ENCODE peak calls at places on chromosomes 11 and 22, in seven cellular contexts. F is IMR-90, L is thyroid gland, W is psoas muscle, N is cardiac muscle cell, Y is SK-N-SH, H is fibroblast of lung. V is an unnamed sample. For H3K36me3, the result is how much of the 10 kb centered on the place peaks cover.

GRCh38 chr11:126282361-126282741 is 542 bp upstream of the TIRAP start:
- DNase-seq in W (peak), F (peak), H (peak), L (peak), Y (peak), N (peak), V (no peak)

GRCh38 chr11:92826597-92826996 is 142.9 kb upstream of the MTNR1B start:
- DNase-seq in F (no peak), N (no peak), Y (no peak), W (no peak), L (peak), H (no peak), V (no peak)

GRCh38 chr22:48779211-48779643 is 1048.4 kb downstream of the BRD1 start:
- DNase-seq in Y (no peak), N (no peak), H (no peak), W (no peak), F (no peak), L (no peak), V (no peak)

GRCh38 chr11:17894929-17895658 is 117.8 kb downstream of the SERGEF start:
- DNase-seq in H (no peak), N (peak), L (no peak), Y (peak), W (no peak), F (peak), V (no peak)

GRCh38 chr11:74966651-74967050 is 17.6 kb downstream of the SPCS2 start:
- DNase-seq in L (no peak), H (peak), W (no peak), N (no peak), Y (no peak), F (no peak), V (peak)

GRCh38 chr11:9574806-9575530 is 1.5 kb downstream of the WEE1 start:
- DNase-seq in H (peak), Y (peak), W (peak), L (peak), F (peak), N (peak), V (peak)

GRCh38 chr22:36386900-36387663 is 685 bp downstream of the MYH9 start:
- DNase-seq in W (peak), N (no peak), L (peak), H (peak), Y (peak), F (no peak), V (no peak)

GRCh38 chr11:15806217-15806616 is 550.1 kb downstream of the SOX6 start:
- DNase-seq in N (no peak), L (no peak), F (no peak), Y (no peak), H (peak), W (no peak), V (no peak)

GRCh38 chr22:43917523-43917922 is 6.1 kb upstream of the PNPLA3 start:
- DNase-seq in Y (no peak), W (no peak), H (no peak), L (no peak), N (peak), F (no peak), V (no peak)

GRCh38 chr11:115238086-115238485 is 266.1 kb downstream of the CADM1 start:
- DNase-seq in N (no peak), Y (no peak), F (no peak), L (no peak), H (peak), W (no peak), V (no peak)

GRCh38 chr11:10993186-10993585 is 135.3 kb upstream of the ZBED5 start:
- DNase-seq in Y (no peak), N (no peak), H (peak), W (no peak), F (peak), L (no peak), V (peak)

GRCh38 chr11:11000546-11001283 is 142.9 kb upstream of the ZBED5 start:
- DNase-seq in Y (no peak), L (peak), F (no peak), N (no peak), H (no peak), W (no peak), V (no peak)

GRCh38 chr11:2929511-2929879 is 275 bp upstream of the PHLDA2 start:
- DNase-seq in H (peak), Y (peak), L (peak), F (peak), N (peak), W (peak), V (peak)

GRCh38 chr11:18065572-18065971 is 19.5 kb upstream of the TPH1 start:
- DNase-seq in H (no peak), N (no peak), F (no peak), L (no peak), Y (no peak), W (no peak), V (peak)

GRCh38 chr11:78131956-78132355 is 7.5 kb downstream of the ALG8 start:
- DNase-seq in Y (no peak), N (no peak), L (no peak), H (peak), F (peak), W (no peak), V (peak)

GRCh38 chr11:129766858-129767604 is 48.6 kb upstream of the TMEM45B start:
- DNase-seq in W (no peak), H (peak), L (peak), N (peak), Y (peak), F (peak), V (peak)

GRCh38 chr11:7511405-7511804 is 2.4 kb upstream of the PPFIBP2 start:
- DNase-seq in Y (no peak), H (no peak), F (no peak), W (peak), L (peak), N (peak), V (no peak)

GRCh38 chr11:44855138-44855849 is 95.4 kb downstream of the TP53I11 start:
- DNase-seq in W (no peak), N (no peak), Y (no peak), L (no peak), F (peak), H (no peak), V (no peak)

GRCh38 chr22:50209893-50210292 is 9.1 kb downstream of the SELENOO start:
- DNase-seq in Y (peak), H (peak), N (peak), W (peak), L (peak), F (peak), V (peak)

GRCh38 chr11:63906585-63906984 is 10.4 kb downstream of the RCOR2 start:
- DNase-seq in H (no peak), W (no peak), L (no peak), N (peak), F (peak), Y (peak), V (no peak)

GRCh38 chr22:22408731-22409696 is 99.5 kb downstream of the ZNF280B start:
- DNase-seq in F (peak), N (peak), H (peak), Y (peak), L (peak), W (no peak), V (peak)

GRCh38 chr11:107816028-107816427 is 42.6 kb downstream of the SLC35F2 start:
- DNase-seq in W (no peak), Y (no peak), N (no peak), L (no peak), H (no peak), F (no peak), V (no peak)

GRCh38 chr11:339963-340362 is 19.3 kb upstream of the IFITM3 start:
- DNase-seq in F (no peak), H (no peak), L (no peak), N (no peak), W (no peak), Y (no peak), V (no peak)
- H3K4me3 ChIP-seq in F (no peak), H (no peak), L (no peak), N (no peak), W (no peak), Y (no peak), V (no peak)

GRCh38 chr22:33680632-33681031 is 239.6 kb downstream of the LARGE1 start:
- DNase-seq in Y (no peak), F (no peak), W (no peak), N (no peak), L (no peak), H (no peak), V (no peak)
- TF ChIP-seq CTCF in Y (no peak), F (no peak), W (no peak), N (no peak), L (no peak), H (no peak), V (no peak)

GRCh38 chr11:119025978-119026766 is 4.5 kb downstream of the SLC37A4 start:
- DNase-seq in Y (no peak), W (no peak), H (no peak), L (no peak), N (no peak), F (no peak), V (no peak)
- H3K36me3 ChIP-seq in Y (under half), W (under half), H (under half), L (under half), N (under half), F (under half), V (under half)

GRCh38 chr11:124982043-124982442 is 28.0 kb downstream of the CCDC15 start:
- DNase-seq in N (no peak), H (no peak), Y (no peak), W (no peak), L (no peak), F (no peak), V (no peak)
- H3K4me3 ChIP-seq in N (no peak), H (no peak), Y (no peak), W (no peak), L (no peak), F (no peak), V (no peak)

DNA sequence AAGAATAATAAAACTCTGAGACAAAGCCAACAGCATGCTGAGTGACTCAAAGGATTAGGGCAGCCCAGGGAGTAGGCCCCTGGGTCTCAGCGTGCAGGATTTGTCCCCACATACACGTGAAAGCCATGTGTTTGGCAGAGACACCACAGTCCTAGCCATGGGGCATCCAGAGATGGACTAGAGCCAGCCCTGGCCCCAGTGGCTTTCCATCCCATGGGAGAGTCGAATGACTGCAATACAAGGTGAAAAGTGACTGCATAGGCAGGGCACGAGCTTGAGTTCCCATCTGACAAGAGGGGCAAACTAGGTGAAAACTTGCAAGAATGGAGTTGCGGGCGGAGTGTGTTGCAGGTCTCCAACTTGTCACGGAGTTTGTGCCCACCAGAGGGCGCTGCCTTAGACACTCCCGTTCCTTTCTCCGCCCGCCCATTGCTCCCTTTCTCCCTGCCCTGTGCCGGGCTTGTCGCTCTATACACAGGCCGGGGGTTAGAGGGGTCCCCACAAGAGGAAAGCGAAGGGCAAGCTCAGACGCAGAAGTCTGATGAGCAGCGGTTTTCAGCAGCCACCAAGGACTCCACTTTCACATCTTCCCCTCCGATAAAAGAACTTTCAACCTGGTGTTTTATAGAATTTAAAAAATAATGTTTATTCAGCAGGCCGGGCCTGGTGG is 24.2 kb downstream of the TSKU start:
- DNase-seq in W (peak), F (peak), H (peak), N (peak), L (peak), Y (peak), V (peak)
- TF ChIP-seq CTCF in W (peak), F (peak), H (peak), N (peak), L (peak), Y (peak), V (peak)

DNA sequence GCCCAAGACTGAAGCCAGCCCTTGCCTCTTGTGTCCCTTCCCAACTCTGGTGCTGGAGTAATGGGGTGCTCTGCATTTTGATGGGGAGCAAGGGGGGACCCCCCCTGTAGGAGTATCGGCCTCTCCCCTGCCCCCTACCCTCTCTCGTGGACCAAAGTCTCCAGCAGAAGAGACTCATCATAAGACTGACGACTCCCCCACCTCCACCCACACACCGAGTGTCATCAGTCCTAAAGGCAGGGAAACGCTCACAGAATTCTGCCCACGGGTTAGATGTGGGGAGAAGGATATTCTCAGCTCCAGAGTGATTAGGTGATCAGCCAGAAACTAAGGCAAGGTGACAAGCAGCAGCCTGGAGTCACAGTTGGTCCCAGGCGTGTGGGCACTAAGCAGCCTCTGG is 38.8 kb downstream of the PPP2R1B start:
- DNase-seq in L (no peak), H (no peak), W (peak), F (no peak), Y (no peak), N (no peak), V (no peak)
- H3K36me3 ChIP-seq in L (under half), H (under half), W (under half), F (under half), Y (under half), N (under half), V (under half)

GRCh38 chr22:45309422-45310227 is at the start of gene FAM118A:
- DNase-seq in F (peak), H (peak), L (peak), Y (peak), W (peak), N (peak), V (peak)
- H3K4me3 ChIP-seq in F (peak), H (peak), L (peak), Y (peak), W (peak), N (peak), V (peak)

DNA sequence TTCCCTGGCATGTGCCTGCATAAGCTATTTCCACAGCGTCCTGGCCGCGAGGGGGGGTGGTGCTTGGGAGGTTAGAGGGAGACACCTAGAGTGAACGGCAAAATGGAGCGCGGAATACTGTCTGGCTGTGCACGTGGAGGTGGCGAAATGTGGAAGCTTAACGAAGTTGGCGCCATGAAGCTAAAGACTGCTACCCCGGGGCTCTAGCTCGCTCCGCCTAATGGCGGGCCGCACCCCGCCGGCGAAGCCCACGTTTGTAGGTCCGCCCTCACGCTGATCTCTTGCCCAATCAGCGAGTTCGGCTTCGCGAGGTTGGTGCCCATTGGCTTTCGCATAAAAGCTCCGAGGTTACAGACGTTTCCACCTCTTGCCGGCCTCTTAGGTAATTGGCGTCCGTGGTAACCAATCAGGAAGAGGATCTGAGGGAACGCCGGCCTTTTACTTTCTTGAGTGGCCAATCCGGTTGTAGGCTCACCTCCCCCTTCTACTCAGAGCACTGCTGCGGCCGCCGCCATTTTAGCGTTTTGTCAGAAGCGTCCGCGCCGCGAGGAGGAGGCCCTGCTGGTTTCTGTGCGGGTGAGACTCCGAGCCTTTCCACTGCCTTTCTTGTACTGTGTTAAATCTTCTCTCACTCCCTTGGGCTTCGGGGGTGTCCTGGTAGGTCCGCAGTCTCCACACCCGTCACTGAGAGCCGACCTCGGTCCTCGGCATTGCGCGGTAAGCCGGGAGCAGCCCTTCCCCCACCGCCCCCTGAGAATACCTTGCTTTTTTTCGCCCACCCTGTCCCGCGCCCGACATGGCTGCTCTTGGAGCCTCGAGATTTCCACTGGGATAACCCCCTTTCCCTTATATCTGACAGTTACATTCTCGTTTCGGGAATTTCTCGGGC is at the start of gene RBM4:
- DNase-seq in L (peak), H (peak), N (peak), W (peak), Y (peak), F (peak), V (peak)
- TF ChIP-seq CTCF in L (no peak), H (no peak), N (peak), W (no peak), Y (peak), F (no peak), V (peak)

DNA sequence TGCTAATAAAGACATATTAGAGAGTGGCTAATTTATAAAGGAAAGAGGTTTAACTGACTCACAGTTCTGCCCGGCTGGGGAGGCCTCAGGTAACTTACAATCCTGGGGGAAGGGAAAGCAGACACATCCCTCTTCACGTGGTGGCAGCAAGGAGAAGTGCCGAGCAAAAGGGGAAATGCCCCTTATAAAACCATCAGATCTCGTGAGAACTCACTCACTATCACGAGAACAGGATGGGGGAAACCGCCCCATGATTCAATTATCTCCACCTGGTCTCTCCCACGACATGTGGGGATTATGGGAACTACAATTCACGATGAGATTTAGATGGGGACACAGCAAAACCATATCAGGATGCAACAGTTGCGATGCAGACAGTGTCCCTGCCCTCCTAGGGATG is 255.4 kb downstream of the MN1 start:
- DNase-seq in N (no peak), W (no peak), H (no peak), Y (no peak), F (no peak), L (no peak), V (no peak)
- H3K36me3 ChIP-seq in N (under half), W (under half), H (under half), Y (under half), F (under half), L (under half), V (under half)